ENCODE peak calls at places on chromosomes 5 and 9, in six cellular contexts. B is stomach, Y is Peyer's patch, T is GM23248, A is cardiac muscle cell, L is psoas muscle. Z is an unnamed sample.

GRCh38 chr5:143749581-143750204 is 62.3 kb upstream of the HMHB1 start:
- DNase-seq in B (no peak), Y (no peak), T (no peak), A (no peak), L (no peak), Z (no peak)

GRCh38 chr5:39570418-39571027 is 145.7 kb upstream of the DAB2 start:
- DNase-seq in B (no peak), Y (no peak), T (peak; percentile 78), A (peak; percentile 37), L (no peak), Z (no peak)

GRCh38 chr5:33890633-33891032 is 1.2 kb downstream of the ADAMTS12 start:
- DNase-seq in B (no peak), Y (no peak), T (peak; percentile 67), A (peak; percentile 49), L (no peak), Z (no peak)

GRCh38 chr5:56323505-56323904 is 90.4 kb upstream of the ANKRD55 start:
- DNase-seq in B (no peak), Y (no peak), T (peak; percentile 83), A (peak; percentile 23), L (no peak), Z (no peak)

GRCh38 chr9:129237195-129237611 is 59.1 kb upstream of the IER5L start:
- DNase-seq in B (no peak), Y (peak; percentile 42), T (peak; percentile 76), A (no peak), L (peak; percentile 23), Z (no peak)

GRCh38 chr5:90191352-90192045 is 218.1 kb downstream of the CETN3 start:
- DNase-seq in B (no peak), Y (no peak), T (no peak), A (no peak), L (no peak), Z (no peak)

GRCh38 chr9:123823194-123823947 is 106.6 kb downstream of the DENND1A start:
- DNase-seq in B (no peak), Y (no peak), T (no peak), A (no peak), L (no peak), Z (no peak)

GRCh38 chr5:179906294-179906794 is 1.4 kb downstream of the TBC1D9B start:
- DNase-seq in B (no peak), Y (no peak), T (no peak), A (no peak), L (no peak), Z (no peak)

GRCh38 chr5:147093138-147093537 is 141.7 kb upstream of the STK32A start:
- DNase-seq in B (no peak), Y (no peak), T (peak; percentile 61), A (no peak), L (no peak), Z (no peak)

GRCh38 chr9:89637787-89638186 is 33.0 kb downstream of the GADD45G start:
- DNase-seq in B (no peak), Y (peak; percentile 22), T (peak; percentile 7), A (no peak), L (no peak), Z (no peak)

GRCh38 chr5:115069087-115069968 is 100.4 kb downstream of the TRIM36 start:
- DNase-seq in B (peak; percentile 26), Y (no peak), T (peak; percentile 61), A (peak; percentile 70), L (no peak), Z (no peak)

GRCh38 chr5:60685028-60685427 is 14.9 kb downstream of the DEPDC1B start:
- DNase-seq in B (no peak), Y (no peak), T (no peak), A (no peak), L (no peak), Z (no peak)

GRCh38 chr5:42888771-42889170 is 77.1 kb upstream of the SELENOP start:
- DNase-seq in B (no peak), Y (no peak), T (no peak), A (no peak), L (no peak), Z (no peak)

GRCh38 chr5:112848116-112848811 is 12.8 kb upstream of the SRP19 start:
- DNase-seq in B (no peak), Y (no peak), T (peak; percentile 77), A (peak; percentile 79), L (no peak), Z (no peak)

GRCh38 chr9:75599249-75599648 is 291.2 kb upstream of the PCSK5 start:
- DNase-seq in B (no peak), Y (no peak), T (no peak), A (no peak), L (no peak), Z (no peak)

GRCh38 chr9:3746296-3747275 is 220.8 kb upstream of the RFX3 start:
- DNase-seq in B (no peak), Y (no peak), T (peak; percentile 96), A (no peak), L (no peak), Z (no peak)

GRCh38 chr9:72476617-72477375 is 44.6 kb upstream of the TMC1 start:
- DNase-seq in B (peak; percentile 34), Y (no peak), T (peak; percentile 79), A (no peak), L (no peak), Z (no peak)

GRCh38 chr9:125361837-125362531 is 100.4 kb downstream of the GAPVD1 start:
- DNase-seq in B (no peak), Y (no peak), T (peak; percentile 36), A (peak; percentile 21), L (no peak), Z (no peak)

GRCh38 chr5:67268233-67269011 is 71.8 kb upstream of the CD180 start:
- DNase-seq in B (peak; percentile 69), Y (peak; percentile 75), T (peak; percentile 82), A (no peak), L (peak; percentile 84), Z (peak; percentile 71)

DNA sequence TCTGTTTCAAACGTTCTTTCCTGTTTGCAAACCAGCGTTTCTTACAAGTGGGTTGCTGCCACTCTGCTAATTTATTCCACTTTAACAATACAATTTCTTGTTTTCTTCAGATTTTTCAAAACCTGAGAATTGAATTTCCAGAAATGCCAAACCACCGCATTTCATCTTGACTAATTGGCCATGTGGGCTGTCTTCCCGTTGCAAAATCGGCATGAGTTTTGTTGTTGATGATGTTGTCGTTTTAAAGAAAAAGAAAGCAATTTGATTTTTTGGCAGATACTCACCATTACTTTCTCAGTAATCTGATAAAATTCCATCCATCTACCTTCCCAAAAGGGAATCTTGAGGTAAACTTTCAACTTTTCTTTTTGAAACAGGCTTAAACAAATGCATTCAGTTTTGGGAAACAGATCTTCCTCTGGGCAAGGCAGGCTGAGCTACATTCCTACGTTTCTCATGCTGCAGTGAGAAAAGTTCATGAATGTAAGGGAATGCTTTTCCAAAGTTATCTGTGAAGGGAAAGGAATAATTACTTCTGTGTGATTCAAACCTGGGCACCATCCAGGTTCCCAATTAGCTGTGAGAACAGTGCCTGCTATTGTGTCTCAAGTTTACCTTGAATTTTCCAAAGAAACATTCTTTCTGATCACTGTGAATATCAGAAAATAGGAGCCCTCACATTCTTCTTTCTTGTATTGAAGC is 100.6 kb upstream of the TUT7 start:
- DNase-seq in B (no peak), Y (no peak), T (peak; percentile 54), A (no peak), L (no peak), Z (no peak)
- H3K4me3 ChIP-seq in B (no peak overlapping the region), Y (no peak overlapping the region), T (peak overlapping the region; percentile 69), A (no peak overlapping the region), L (no peak overlapping the region), Z (no peak overlapping the region)

DNA sequence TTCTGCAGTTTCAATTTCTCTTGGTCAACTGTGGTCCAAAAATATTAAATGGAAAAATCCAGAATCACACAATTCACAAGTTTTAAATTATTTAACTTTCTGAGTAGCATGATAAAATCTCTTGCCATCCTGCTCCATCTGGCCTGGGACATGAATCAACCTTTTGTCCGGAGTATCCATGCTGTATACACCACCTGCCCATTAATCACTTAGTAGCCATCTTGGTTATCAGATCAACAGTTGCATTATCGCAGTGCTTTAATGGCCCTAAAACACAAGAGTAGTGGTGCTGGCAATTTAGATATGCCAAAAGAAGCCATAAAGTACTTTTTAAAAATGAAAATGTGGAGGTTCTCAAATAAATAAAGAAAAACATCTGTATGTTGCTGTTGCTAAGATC is 25.3 kb downstream of the EFCAB9 start:
- DNase-seq in B (no peak), Y (no peak), T (no peak), A (no peak), L (no peak), Z (no peak)
- H3K36me3 ChIP-seq in B (peaks cover 39% of the 10 kb centered on the region), Y (no peaks in the 10 kb centered on the region), T (peaks cover 8% of the 10 kb centered on the region), A (peaks cover 13% of the 10 kb centered on the region), L (no peaks in the 10 kb centered on the region), Z (peaks cover 3% of the 10 kb centered on the region)

GRCh38 chr5:75034137-75034739 is 18.1 kb downstream of the GCNT4 start:
- DNase-seq in B (peak; percentile 48), Y (no peak), T (no peak), A (no peak), L (no peak), Z (peak; percentile 75)
- H3K4me3 ChIP-seq in B (no peak overlapping the region), Y (no peak overlapping the region), T (no peak overlapping the region), A (no peak overlapping the region), L (no peak overlapping the region), Z (no peak overlapping the region)

GRCh38 chr9:92224177-92224576 is 69.3 kb downstream of the IARS1 start:
- DNase-seq in B (no peak), Y (no peak), T (no peak), A (no peak), L (no peak), Z (no peak)

GRCh38 chr9:92228628-92229027 is 64.9 kb downstream of the IARS1 start:
- DNase-seq in B (no peak), Y (no peak), T (no peak), A (no peak), L (no peak), Z (no peak)

DNA sequence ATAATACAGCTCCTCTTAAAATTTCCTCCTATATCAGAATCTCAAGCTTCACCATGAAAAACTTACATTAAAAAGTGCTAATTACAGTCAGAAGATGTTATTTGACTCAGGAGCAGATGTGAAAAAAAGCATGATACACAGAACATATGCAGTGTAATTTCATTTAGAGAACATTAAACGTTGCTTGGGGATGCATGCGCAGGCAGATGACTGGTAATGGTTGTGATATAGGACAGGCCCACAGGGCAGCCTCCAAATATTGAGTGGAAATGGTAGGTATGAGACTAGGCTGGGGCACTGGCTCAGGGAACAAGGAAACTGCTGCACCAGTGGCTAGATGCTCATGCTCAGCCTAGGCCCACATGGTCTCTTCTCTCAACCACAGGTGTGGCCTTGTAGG is 69.7 kb downstream of the IARS1 start:
- DNase-seq in B (no peak), Y (no peak), T (no peak), A (no peak), L (no peak), Z (no peak)
- H3K36me3 ChIP-seq in B (peaks cover 81% of the 10 kb centered on the region), Y (no peaks in the 10 kb centered on the region), T (peaks cover 63% of the 10 kb centered on the region), A (peaks cover 38% of the 10 kb centered on the region), L (peaks cover 27% of the 10 kb centered on the region), Z (peaks cover 41% of the 10 kb centered on the region)

GRCh38 chr5:172733974-172734346 is 37.0 kb downstream of the DUSP1 start:
- DNase-seq in B (no peak), Y (no peak), T (no peak), A (no peak), L (no peak), Z (no peak)
- H3K4me3 ChIP-seq in B (no peak overlapping the region), Y (no peak overlapping the region), T (peak overlapping the region; percentile 40), A (no peak overlapping the region), L (no peak overlapping the region), Z (no peak overlapping the region)

GRCh38 chr5:8188874-8189588 is 320.1 kb downstream of the MTRR start:
- DNase-seq in B (peak; percentile 44), Y (no peak), T (no peak), A (no peak), L (no peak), Z (no peak)
- H3K36me3 ChIP-seq in B (no peaks in the 10 kb centered on the region), Y (no peaks in the 10 kb centered on the region), T (no peaks in the 10 kb centered on the region), A (no peaks in the 10 kb centered on the region), L (no peaks in the 10 kb centered on the region), Z (no peaks in the 10 kb centered on the region)

GRCh38 chr9:135702002-135702721 is at the start of gene KCNT1:
- DNase-seq in B (peak; percentile 46), Y (peak; percentile 69), T (peak; percentile 69), A (peak; percentile 69), L (peak; percentile 70), Z (no peak)
- H3K4me3 ChIP-seq in B (peak within 1 kb of the TSS; percentile 25), Y (no peak within 1 kb of the TSS), T (no peak within 1 kb of the TSS), A (peak within 1 kb of the TSS; percentile 29), L (peak within 1 kb of the TSS; percentile 50), Z (no peak within 1 kb of the TSS)